ENCODE peak calls at places on chromosomes 7 and 10, in eight cellular contexts. I is esophagus squamous epithelium, N is heart right ventricle, C is left ventricle myocardium inferior, W is fibroblast of lung, E is GM12878, Q is IMR-90, Z is hepatocyte. Y is an unnamed sample. For H3K4me1 and H3K9me3, the result is how much of the 10 kb centered on the place peaks cover.

GRCh38 chr7:2558620-2559282 is at the start of gene IQCE:
- DNase-seq in I (no peak), N (peak), C (peak), W (peak), E (peak), Q (peak), Z (peak), Y (peak)

GRCh38 chr10:78931333-78932083 is 137.3 kb upstream of the ZMIZ1 start:
- DNase-seq in I (no peak), N (peak), C (peak), W (peak), E (no peak), Q (peak), Z (peak), Y (no peak)

GRCh38 chr10:100004805-100005510 is 4.8 kb downstream of the DNMBP start:
- DNase-seq in I (no peak), N (no peak), C (no peak), W (no peak), E (no peak), Q (no peak), Z (no peak), Y (no peak)

GRCh38 chr7:96800824-96801223 is 91.2 kb upstream of the SEM1 start:
- DNase-seq in I (no peak), N (no peak), C (no peak), W (no peak), E (no peak), Q (no peak), Z (no peak), Y (no peak)

GRCh38 chr7:136086712-136087111 is 109.6 kb upstream of the MTPN start:
- DNase-seq in I (no peak), N (no peak), C (no peak), W (peak), E (peak), Q (peak), Z (peak), Y (peak)

GRCh38 chr10:1605999-1606940 is 131.1 kb downstream of the ADARB2 start:
- DNase-seq in I (no peak), N (no peak), C (no peak), W (no peak), E (no peak), Q (no peak), Z (no peak), Y (no peak)

GRCh38 chr10:94299417-94299816 is 63.3 kb downstream of the NOC3L start:
- DNase-seq in I (no peak), N (no peak), C (no peak), W (peak), E (no peak), Q (peak), Z (no peak), Y (no peak)

GRCh38 chr10:26621889-26622681 is 75.4 kb upstream of the PDSS1 start:
- DNase-seq in I (peak), N (peak), C (peak), W (no peak), E (no peak), Q (peak), Z (peak), Y (peak)

GRCh38 chr7:89067048-89067447 is 271.5 kb upstream of the TEX47 start:
- DNase-seq in I (no peak), N (no peak), C (no peak), W (no peak), E (no peak), Q (no peak), Z (no peak), Y (no peak)

GRCh38 chr7:91598791-91599190 is 281.7 kb downstream of the MTERF1 start:
- DNase-seq in I (no peak), N (no peak), C (no peak), W (no peak), E (no peak), Q (no peak), Z (no peak), Y (no peak)

GRCh38 chr10:124701435-124701834 is 42.7 kb downstream of the FAM53B start:
- DNase-seq in I (no peak), N (peak), C (peak), W (peak), E (no peak), Q (peak), Z (no peak), Y (peak)

GRCh38 chr10:75612904-75613684 is 181.7 kb downstream of the LRMDA start:
- DNase-seq in I (no peak), N (no peak), C (no peak), W (peak), E (peak), Q (no peak), Z (peak), Y (no peak)

GRCh38 chr10:11813177-11813576 is 10.0 kb upstream of the PROSER2 start:
- DNase-seq in I (no peak), N (no peak), C (no peak), W (no peak), E (no peak), Q (no peak), Z (no peak), Y (no peak)

GRCh38 chr10:71337219-71337625 is 18.2 kb downstream of the SLC29A3 start:
- DNase-seq in I (no peak), N (no peak), C (no peak), W (no peak), E (no peak), Q (no peak), Z (no peak), Y (no peak)

GRCh38 chr10:80077869-80078447 is 507 bp upstream of the TMEM254 start:
- DNase-seq in I (no peak), N (no peak), C (no peak), W (no peak), E (no peak), Q (no peak), Z (no peak), Y (no peak)

GRCh38 chr7:159105845-159106614 is 38.6 kb downstream of the VIPR2 start:
- DNase-seq in I (no peak), N (no peak), C (no peak), W (no peak), E (no peak), Q (no peak), Z (no peak), Y (no peak)

GRCh38 chr7:1274876-1275684 is 42.4 kb downstream of the UNCX start:
- DNase-seq in I (no peak), N (peak), C (no peak), W (no peak), E (no peak), Q (no peak), Z (no peak), Y (no peak)

GRCh38 chr10:115854740-115855435 is 418.1 kb downstream of the GFRA1 start:
- DNase-seq in I (no peak), N (no peak), C (no peak), W (no peak), E (no peak), Q (peak), Z (no peak), Y (no peak)

GRCh38 chr7:134660961-134661376 is 14.3 kb downstream of the BPGM start:
- DNase-seq in I (no peak), N (no peak), C (no peak), W (peak), E (no peak), Q (peak), Z (no peak), Y (no peak)

GRCh38 chr10:82221750-82222149 is 346.8 kb downstream of the NRG3 start:
- DNase-seq in I (no peak), N (no peak), C (no peak), W (no peak), E (no peak), Q (no peak), Z (no peak), Y (no peak)

GRCh38 chr10:133024711-133025557 is 62.8 kb upstream of the ADGRA1 start:
- DNase-seq in I (no peak), N (peak), C (no peak), W (no peak), E (no peak), Q (no peak), Z (no peak), Y (no peak)

GRCh38 chr7:7972128-7972527 is 3.5 kb downstream of the GLCCI1 start:
- DNase-seq in I (no peak), N (no peak), C (no peak), W (no peak), E (no peak), Q (peak), Z (no peak), Y (no peak)

GRCh38 chr7:7970620-7971307 is 2.2 kb downstream of the GLCCI1 start:
- DNase-seq in I (no peak), N (no peak), C (no peak), W (no peak), E (no peak), Q (peak), Z (no peak), Y (no peak)

GRCh38 chr7:7972927-7973594 is 4.5 kb downstream of the GLCCI1 start:
- DNase-seq in I (no peak), N (no peak), C (no peak), W (no peak), E (no peak), Q (no peak), Z (no peak), Y (no peak)

GRCh38 chr7:7970113-7970619 is 1.6 kb downstream of the GLCCI1 start:
- DNase-seq in I (no peak), N (no peak), C (no peak), W (no peak), E (no peak), Q (no peak), Z (peak), Y (no peak)

GRCh38 chr7:7971308-7972040 is 2.9 kb downstream of the GLCCI1 start:
- DNase-seq in I (no peak), N (no peak), C (no peak), W (no peak), E (no peak), Q (no peak), Z (no peak), Y (no peak)
- H3K4me1 ChIP-seq in I (under half), N (under half), C (under half), W (under half), E (under half), Q (under half), Z (under half), Y (under half)

GRCh38 chr7:27157717-27158431 is 1.4 kb upstream of the HOXA7 start:
- DNase-seq in I (no peak), N (no peak), C (no peak), W (no peak), E (no peak), Q (no peak), Z (no peak), Y (no peak)
- H3K27ac ChIP-seq in I (no peak), N (no peak), C (no peak), W (no peak), E (no peak), Q (no peak), Z (no peak), Y (no peak)

DNA sequence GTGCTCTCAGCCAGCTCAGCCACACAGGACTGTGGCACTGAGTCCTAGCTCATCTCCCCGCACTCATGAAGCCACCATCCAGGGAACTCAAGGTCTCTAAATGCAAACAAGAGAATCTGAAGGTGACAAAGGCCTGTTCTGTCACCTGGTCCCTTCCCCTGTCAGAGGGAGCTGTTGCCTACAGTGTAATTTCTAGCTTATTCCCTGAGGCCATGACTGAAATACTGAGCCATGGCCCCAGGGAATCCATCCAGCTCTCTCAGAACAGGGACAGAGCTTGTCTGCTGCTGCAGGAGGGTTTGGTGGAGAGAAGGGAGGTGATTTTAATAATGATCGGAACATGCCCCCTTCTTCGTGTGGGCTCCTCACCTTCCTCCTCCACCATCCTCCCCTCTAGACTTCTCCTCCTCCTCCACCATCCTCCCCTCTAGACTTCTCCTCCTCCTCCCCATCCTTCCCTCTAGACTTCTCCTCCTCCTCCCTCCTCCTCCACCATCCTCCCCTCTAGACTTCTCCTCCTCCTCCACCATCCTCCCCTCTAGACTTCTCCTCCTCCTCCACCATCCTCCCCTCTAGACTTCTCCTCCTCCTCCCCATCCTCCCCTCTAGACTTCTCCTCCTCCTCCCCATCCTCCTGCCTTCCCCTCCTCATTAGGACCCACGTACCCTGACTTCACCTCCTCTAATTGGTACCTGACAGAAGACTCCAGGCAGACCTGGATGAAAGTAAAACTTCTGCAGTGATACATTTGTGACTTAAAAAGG is 337.9 kb upstream of the MKI67 start:
- DNase-seq in I (no peak), N (no peak), C (peak), W (peak), E (peak), Q (peak), Z (peak), Y (peak)
- H3K9me3 ChIP-seq in I (under half), N (under half), C (under half), W (under half), E (under half), Q (half or more), Z (under half), Y (under half)

GRCh38 chr7:28729276-28729675 is 228.9 kb downstream of the TRIL start:
- DNase-seq in I (no peak), N (no peak), C (no peak), W (no peak), E (no peak), Q (no peak), Z (no peak), Y (no peak)
- H3K4me1 ChIP-seq in I (under half), N (under half), C (half or more), W (under half), E (under half), Q (under half), Z (under half), Y (under half)

GRCh38 chr7:98837632-98837972 is 32.2 kb downstream of the TMEM130 start:
- DNase-seq in I (no peak), N (no peak), C (no peak), W (no peak), E (no peak), Q (no peak), Z (no peak), Y (no peak)

GRCh38 chr7:98840096-98840495 is 29.7 kb downstream of the TMEM130 start:
- DNase-seq in I (no peak), N (no peak), C (no peak), W (no peak), E (no peak), Q (no peak), Z (no peak), Y (no peak)

GRCh38 chr7:98834949-98835348 is 34.9 kb downstream of the TMEM130 start:
- DNase-seq in I (no peak), N (no peak), C (no peak), W (no peak), E (no peak), Q (no peak), Z (no peak), Y (no peak)

GRCh38 chr7:98840604-98841508 is 29.0 kb downstream of the TMEM130 start:
- DNase-seq in I (no peak), N (no peak), C (no peak), W (no peak), E (no peak), Q (peak), Z (no peak), Y (no peak)

DNA sequence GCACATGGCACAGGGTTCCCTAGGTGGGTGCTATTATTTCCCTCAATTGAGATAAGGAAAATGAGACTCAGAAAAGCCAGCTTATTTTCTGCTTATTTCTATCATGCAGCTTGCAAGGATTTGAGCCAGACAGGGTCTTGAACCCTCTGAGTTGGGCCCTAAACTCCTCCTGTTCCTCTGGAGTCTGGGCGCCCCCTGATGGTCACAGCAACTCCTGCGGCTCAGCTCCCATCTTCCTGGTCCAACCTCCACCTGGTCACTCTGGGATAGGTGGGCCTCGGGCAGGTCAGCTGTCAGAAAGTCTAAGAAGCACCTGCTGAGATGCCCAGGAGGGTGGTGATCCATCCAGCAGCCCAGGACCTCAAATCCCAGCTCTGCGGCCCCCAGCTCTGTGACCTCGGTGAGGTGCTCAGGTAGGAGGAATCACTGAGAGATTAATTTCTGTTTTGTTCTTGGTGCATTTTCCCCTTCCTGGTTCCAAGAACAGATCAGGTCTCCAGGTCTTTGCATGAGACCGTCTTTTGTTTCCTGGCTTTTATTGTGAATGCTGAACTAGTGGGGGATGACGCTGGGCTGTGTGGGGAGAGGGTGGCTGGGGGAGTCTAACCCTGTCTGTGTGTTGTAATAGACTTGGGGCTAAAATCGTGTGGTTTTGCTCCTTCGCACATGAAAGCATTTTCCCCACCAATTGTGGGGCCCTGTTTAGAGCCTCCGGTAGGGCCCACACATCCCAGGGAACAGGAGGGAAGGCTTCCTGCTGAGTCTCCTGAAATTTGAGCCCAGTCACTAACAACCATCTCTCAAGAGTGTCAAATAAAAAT is 32.8 kb downstream of the TMEM130 start:
- DNase-seq in I (no peak), N (peak), C (peak), W (peak), E (no peak), Q (peak), Z (peak), Y (no peak)
- H3K27ac ChIP-seq in I (no peak), N (no peak), C (no peak), W (no peak), E (no peak), Q (no peak), Z (no peak), Y (no peak)

GRCh38 chr7:156383526-156383925 is 257.0 kb upstream of the RNF32 start:
- DNase-seq in I (no peak), N (no peak), C (no peak), W (no peak), E (no peak), Q (no peak), Z (no peak), Y (no peak)
- H3K9me3 ChIP-seq in I (under half), N (under half), C (under half), W (under half), E (under half), Q (under half), Z (under half), Y (under half)

GRCh38 chr7:37216156-37216839 is 232.4 kb downstream of the ELMO1 start:
- DNase-seq in I (no peak), N (no peak), C (no peak), W (no peak), E (no peak), Q (no peak), Z (no peak), Y (no peak)

GRCh38 chr7:37216923-37217322 is 231.7 kb downstream of the ELMO1 start:
- DNase-seq in I (no peak), N (no peak), C (no peak), W (no peak), E (no peak), Q (no peak), Z (no peak), Y (no peak)

GRCh38 chr7:37212526-37212925 is 236.1 kb downstream of the ELMO1 start:
- DNase-seq in I (no peak), N (no peak), C (no peak), W (peak), E (no peak), Q (no peak), Z (no peak), Y (no peak)

GRCh38 chr7:37218956-37219355 is 229.7 kb downstream of the ELMO1 start:
- DNase-seq in I (no peak), N (no peak), C (no peak), W (no peak), E (no peak), Q (no peak), Z (no peak), Y (no peak)

GRCh38 chr7:37215524-37215923 is 233.1 kb downstream of the ELMO1 start:
- DNase-seq in I (no peak), N (no peak), C (no peak), W (no peak), E (no peak), Q (no peak), Z (no peak), Y (no peak)
- H3K4me1 ChIP-seq in I (under half), N (half or more), C (half or more), W (under half), E (under half), Q (under half), Z (under half), Y (under half)

DNA sequence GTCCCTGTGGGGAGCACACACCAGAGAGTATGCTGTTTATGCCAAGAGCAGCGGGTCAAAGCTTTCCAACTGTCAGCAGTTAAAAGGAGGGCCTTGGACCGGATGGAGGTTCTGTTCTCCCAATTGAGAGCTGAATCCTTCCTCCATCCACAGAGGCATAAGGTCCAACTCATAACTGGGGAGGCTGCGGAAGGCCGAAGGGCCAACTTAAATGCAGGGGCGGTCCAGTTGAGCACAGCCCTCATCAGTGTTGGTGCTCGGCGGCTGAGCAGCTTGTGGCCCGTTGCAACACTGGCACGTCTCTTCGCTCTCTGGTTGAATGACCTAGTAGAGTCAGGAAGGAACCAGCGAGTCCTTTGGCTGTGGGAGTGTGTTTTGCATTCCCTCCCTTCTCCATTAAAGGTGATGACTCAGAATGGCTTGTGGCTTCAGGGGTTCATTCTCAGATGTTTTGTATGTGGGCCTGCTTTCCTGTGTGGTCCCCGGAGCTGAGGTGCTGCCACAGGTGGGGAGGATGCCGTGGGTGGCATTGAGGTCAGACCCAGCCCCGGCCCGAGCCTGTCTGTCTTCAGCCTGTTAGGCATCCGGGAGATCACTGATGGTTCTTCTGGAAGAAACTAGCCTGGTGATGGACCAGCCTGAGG is 44.8 kb upstream of the DMBT1 start:
- DNase-seq in I (no peak), N (peak), C (peak), W (no peak), E (no peak), Q (peak), Z (no peak), Y (no peak)
- H3K27ac ChIP-seq in I (no peak), N (no peak), C (peak), W (no peak), E (no peak), Q (no peak), Z (no peak), Y (no peak)

DNA sequence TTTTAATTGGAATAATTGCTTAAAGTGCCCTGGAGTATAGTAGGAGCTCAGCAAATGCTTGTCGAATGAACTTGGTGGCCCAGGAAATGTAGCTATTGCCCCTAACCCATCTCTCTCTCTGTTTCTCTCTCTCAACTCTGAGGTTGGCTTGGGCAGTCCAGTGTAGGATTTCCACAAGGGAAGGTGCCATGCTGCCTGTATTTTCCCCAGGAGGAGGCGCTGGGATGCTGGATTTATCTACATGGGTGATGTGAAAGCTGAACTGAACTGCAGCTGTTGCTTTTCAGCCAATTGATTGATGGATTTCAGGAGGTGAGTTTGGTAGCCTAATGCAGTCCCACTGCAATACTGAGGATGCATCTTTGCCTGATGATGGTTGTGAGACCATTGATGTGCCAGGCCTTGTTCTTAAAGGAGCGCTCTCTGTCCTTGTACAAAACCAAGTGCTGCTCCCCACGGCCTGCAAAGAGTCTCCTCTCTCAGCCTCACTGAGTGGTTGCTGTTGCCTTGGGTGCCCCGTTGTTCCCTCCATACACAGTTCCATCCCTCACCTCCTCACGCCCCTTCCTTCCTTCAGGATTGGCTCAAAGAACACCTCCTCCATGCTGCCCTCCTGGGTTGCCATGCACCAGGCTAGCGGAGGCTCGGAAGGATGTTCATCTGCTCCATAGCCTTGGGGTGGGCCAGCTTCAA is 200.6 kb downstream of the GLRX3 start:
- DNase-seq in I (no peak), N (no peak), C (no peak), W (no peak), E (no peak), Q (no peak), Z (no peak), Y (no peak)
- H3K9me3 ChIP-seq in I (under half), N (under half), C (under half), W (under half), E (under half), Q (half or more), Z (under half), Y (under half)

Y was measured in ascending aorta.